ENCODE peak calls at places on chromosomes 6 and 20, in six cellular contexts. One of them, this sample, is unnamed.

GRCh38 chr20:49821850-49822249 is 9.2 kb downstream of the SLC9A8 start:
- DNase-seq in IMR-90: peak
- DNase-seq in tibial artery: no peak
- DNase-seq in tibial nerve: no peak
- DNase-seq in astrocyte of the spinal cord: peak
- DNase-seq in neural progenitor cell: no peak
- DNase-seq in this sample: peak

GRCh38 chr20:63347081-63347741 is 13.9 kb downstream of the CHRNA4 start:
- DNase-seq in IMR-90: no peak
- DNase-seq in tibial artery: no peak
- DNase-seq in tibial nerve: no peak
- DNase-seq in astrocyte of the spinal cord: no peak
- DNase-seq in neural progenitor cell: no peak
- DNase-seq in this sample: no peak

GRCh38 chr6:31419842-31420241 is 16.4 kb downstream of the MICA start:
- DNase-seq in IMR-90: no peak
- DNase-seq in tibial artery: no peak
- DNase-seq in tibial nerve: no peak
- DNase-seq in astrocyte of the spinal cord: no peak
- DNase-seq in neural progenitor cell: no peak
- DNase-seq in this sample: peak

GRCh38 chr6:150418825-150419594 is 50.2 kb downstream of the IYD start:
- DNase-seq in IMR-90: peak
- DNase-seq in tibial artery: peak
- DNase-seq in tibial nerve: peak
- DNase-seq in astrocyte of the spinal cord: peak
- DNase-seq in neural progenitor cell: peak
- DNase-seq in this sample: peak

GRCh38 chr20:846894-847278 is 13.4 kb downstream of the FAM110A start:
- DNase-seq in IMR-90: no peak
- DNase-seq in tibial artery: no peak
- DNase-seq in tibial nerve: no peak
- DNase-seq in astrocyte of the spinal cord: no peak
- DNase-seq in neural progenitor cell: no peak
- DNase-seq in this sample: no peak

GRCh38 chr6:14224359-14225103 is 107.0 kb downstream of the CD83 start:
- DNase-seq in IMR-90: no peak
- DNase-seq in tibial artery: no peak
- DNase-seq in tibial nerve: no peak
- DNase-seq in astrocyte of the spinal cord: no peak
- DNase-seq in neural progenitor cell: no peak
- DNase-seq in this sample: no peak

GRCh38 chr20:37314099-37314498 is 24.6 kb downstream of the MANBAL start:
- DNase-seq in IMR-90: no peak
- DNase-seq in tibial artery: no peak
- DNase-seq in tibial nerve: no peak
- DNase-seq in astrocyte of the spinal cord: no peak
- DNase-seq in neural progenitor cell: no peak
- DNase-seq in this sample: no peak

GRCh38 chr6:101845172-101845571 is 451.7 kb downstream of the GRIK2 start:
- DNase-seq in IMR-90: no peak
- DNase-seq in tibial artery: no peak
- DNase-seq in tibial nerve: no peak
- DNase-seq in astrocyte of the spinal cord: no peak
- DNase-seq in neural progenitor cell: no peak
- DNase-seq in this sample: no peak

GRCh38 chr6:45212976-45213375 is 115.2 kb upstream of the RUNX2 start:
- DNase-seq in IMR-90: no peak
- DNase-seq in tibial artery: no peak
- DNase-seq in tibial nerve: no peak
- DNase-seq in astrocyte of the spinal cord: no peak
- DNase-seq in neural progenitor cell: peak
- DNase-seq in this sample: no peak

GRCh38 chr20:61934716-61935530 is 130.8 kb downstream of the TAF4 start:
- DNase-seq in IMR-90: peak
- DNase-seq in tibial artery: peak
- DNase-seq in tibial nerve: no peak
- DNase-seq in astrocyte of the spinal cord: no peak
- DNase-seq in neural progenitor cell: no peak
- DNase-seq in this sample: peak

GRCh38 chr20:36528875-36529425 is 12.4 kb upstream of the MYL9 start:
- DNase-seq in IMR-90: no peak
- DNase-seq in tibial artery: peak
- DNase-seq in tibial nerve: no peak
- DNase-seq in astrocyte of the spinal cord: no peak
- DNase-seq in neural progenitor cell: no peak
- DNase-seq in this sample: no peak

GRCh38 chr20:38170914-38171300 is 5.8 kb upstream of the TGM2 start:
- DNase-seq in IMR-90: no peak
- DNase-seq in tibial artery: peak
- DNase-seq in tibial nerve: no peak
- DNase-seq in astrocyte of the spinal cord: peak
- DNase-seq in neural progenitor cell: no peak
- DNase-seq in this sample: no peak

GRCh38 chr20:8144282-8145245 is 12.5 kb downstream of the PLCB1 start:
- DNase-seq in IMR-90: peak
- DNase-seq in tibial artery: no peak
- DNase-seq in tibial nerve: no peak
- DNase-seq in astrocyte of the spinal cord: peak
- DNase-seq in neural progenitor cell: no peak
- DNase-seq in this sample: peak

DNA sequence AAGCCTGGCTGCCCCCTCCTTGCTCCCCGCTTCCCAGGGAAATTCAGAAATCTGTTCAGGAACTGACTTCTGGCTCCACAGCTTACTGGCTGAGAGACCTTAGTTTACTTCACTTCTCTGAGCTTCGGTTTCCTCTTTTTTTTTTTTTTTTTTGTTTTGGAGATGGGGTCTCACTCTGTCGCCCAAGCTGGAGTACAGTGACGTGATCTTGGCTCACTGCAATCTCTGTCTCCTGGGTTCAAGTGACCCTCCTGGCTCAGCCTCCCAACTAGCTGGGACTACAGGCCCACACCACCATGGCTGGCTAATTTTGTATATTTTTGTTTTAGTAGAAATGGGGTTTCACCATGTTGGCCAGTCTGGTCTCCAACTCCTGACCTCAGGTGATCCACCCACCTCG is 14.9 kb downstream of the PTK7 start:
- DNase-seq in IMR-90: no peak
- DNase-seq in tibial artery: no peak
- DNase-seq in tibial nerve: no peak
- DNase-seq in astrocyte of the spinal cord: no peak
- DNase-seq in neural progenitor cell: no peak
- DNase-seq in this sample: no peak
- H3K4me3 ChIP-seq in IMR-90: no peak
- H3K4me3 ChIP-seq in tibial artery: no peak
- H3K4me3 ChIP-seq in tibial nerve: no peak
- H3K4me3 ChIP-seq in astrocyte of the spinal cord: no peak
- H3K4me3 ChIP-seq in neural progenitor cell: peak
- H3K4me3 ChIP-seq in this sample: no peak

GRCh38 chr6:25942561-25943147 is 12.2 kb upstream of the SLC17A2 start:
- DNase-seq in IMR-90: peak
- DNase-seq in tibial artery: no peak
- DNase-seq in tibial nerve: no peak
- DNase-seq in astrocyte of the spinal cord: peak
- DNase-seq in neural progenitor cell: peak
- DNase-seq in this sample: peak
- TF ChIP-seq CTCF in IMR-90: peak
- TF ChIP-seq CTCF in tibial artery: peak
- TF ChIP-seq CTCF in tibial nerve: no peak
- TF ChIP-seq CTCF in astrocyte of the spinal cord: peak
- TF ChIP-seq CTCF in neural progenitor cell: peak
- TF ChIP-seq CTCF in this sample: peak

GRCh38 chr6:34572021-34572420 is 15.9 kb upstream of the SPDEF start:
- DNase-seq in IMR-90: no peak
- DNase-seq in tibial artery: no peak
- DNase-seq in tibial nerve: no peak
- DNase-seq in astrocyte of the spinal cord: no peak
- DNase-seq in neural progenitor cell: no peak
- DNase-seq in this sample: no peak
- H3K4me3 ChIP-seq in IMR-90: no peak
- H3K4me3 ChIP-seq in tibial artery: no peak
- H3K4me3 ChIP-seq in tibial nerve: no peak
- H3K4me3 ChIP-seq in astrocyte of the spinal cord: no peak
- H3K4me3 ChIP-seq in neural progenitor cell: no peak
- H3K4me3 ChIP-seq in this sample: no peak

DNA sequence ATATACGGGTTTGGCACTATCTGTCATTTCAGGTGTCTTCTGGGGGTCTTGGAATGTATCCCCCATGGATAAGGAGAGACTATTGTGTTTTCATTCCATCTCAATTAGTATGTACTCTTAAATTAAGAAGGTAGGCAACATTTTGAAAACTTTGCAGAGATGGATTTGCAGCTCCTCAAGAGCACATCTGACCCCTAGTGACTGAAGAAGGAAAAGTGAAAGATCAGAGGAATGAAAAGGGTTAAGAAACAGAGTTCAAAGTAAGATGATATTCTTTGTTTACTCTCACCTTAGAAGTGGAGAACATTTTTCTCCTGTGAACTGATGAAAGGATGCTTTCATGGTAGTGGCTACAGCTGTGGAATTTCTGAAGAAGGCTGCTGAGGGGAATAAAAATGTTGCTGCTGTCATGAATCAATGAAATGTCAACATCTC is 41.5 kb downstream of the SH3BGRL2 start:
- DNase-seq in IMR-90: peak
- DNase-seq in tibial artery: no peak
- DNase-seq in tibial nerve: no peak
- DNase-seq in astrocyte of the spinal cord: peak
- DNase-seq in neural progenitor cell: peak
- DNase-seq in this sample: peak
- TF ChIP-seq CTCF in IMR-90: peak
- TF ChIP-seq CTCF in tibial artery: peak
- TF ChIP-seq CTCF in tibial nerve: no peak
- TF ChIP-seq CTCF in astrocyte of the spinal cord: peak
- TF ChIP-seq CTCF in neural progenitor cell: peak
- TF ChIP-seq CTCF in this sample: peak

GRCh38 chr6:89148016-89148750 is 2.3 kb downstream of the PM20D2 start:
- DNase-seq in IMR-90: peak
- DNase-seq in tibial artery: no peak
- DNase-seq in tibial nerve: no peak
- DNase-seq in astrocyte of the spinal cord: no peak
- DNase-seq in neural progenitor cell: no peak
- DNase-seq in this sample: no peak
- H3K4me3 ChIP-seq in IMR-90: no peak
- H3K4me3 ChIP-seq in tibial artery: no peak
- H3K4me3 ChIP-seq in tibial nerve: no peak
- H3K4me3 ChIP-seq in astrocyte of the spinal cord: no peak
- H3K4me3 ChIP-seq in neural progenitor cell: no peak
- H3K4me3 ChIP-seq in this sample: no peak

GRCh38 chr6:72642435-72642834 is 20.6 kb downstream of the KCNQ5 start:
- DNase-seq in IMR-90: no peak
- DNase-seq in tibial artery: no peak
- DNase-seq in tibial nerve: no peak
- DNase-seq in astrocyte of the spinal cord: no peak
- DNase-seq in neural progenitor cell: no peak
- DNase-seq in this sample: no peak

GRCh38 chr6:72646604-72647485 is 25.0 kb downstream of the KCNQ5 start:
- DNase-seq in IMR-90: peak
- DNase-seq in tibial artery: no peak
- DNase-seq in tibial nerve: no peak
- DNase-seq in astrocyte of the spinal cord: no peak
- DNase-seq in neural progenitor cell: no peak
- DNase-seq in this sample: no peak

GRCh38 chr6:72639920-72640621 is 18.2 kb downstream of the KCNQ5 start:
- DNase-seq in IMR-90: no peak
- DNase-seq in tibial artery: no peak
- DNase-seq in tibial nerve: no peak
- DNase-seq in astrocyte of the spinal cord: no peak
- DNase-seq in neural progenitor cell: no peak
- DNase-seq in this sample: no peak

GRCh38 chr6:72640622-72640930 is 18.7 kb downstream of the KCNQ5 start:
- DNase-seq in IMR-90: no peak
- DNase-seq in tibial artery: no peak
- DNase-seq in tibial nerve: no peak
- DNase-seq in astrocyte of the spinal cord: no peak
- DNase-seq in neural progenitor cell: no peak
- DNase-seq in this sample: no peak

GRCh38 chr6:72643214-72643613 is 21.4 kb downstream of the KCNQ5 start:
- DNase-seq in IMR-90: no peak
- DNase-seq in tibial artery: no peak
- DNase-seq in tibial nerve: no peak
- DNase-seq in astrocyte of the spinal cord: peak
- DNase-seq in neural progenitor cell: no peak
- DNase-seq in this sample: no peak
- TF ChIP-seq CTCF in IMR-90: no peak
- TF ChIP-seq CTCF in tibial artery: no peak
- TF ChIP-seq CTCF in tibial nerve: no peak
- TF ChIP-seq CTCF in astrocyte of the spinal cord: peak
- TF ChIP-seq CTCF in neural progenitor cell: no peak
- TF ChIP-seq CTCF in this sample: peak

GRCh38 chr6:93675856-93676255 is 256.5 kb upstream of the EPHA7 start:
- DNase-seq in IMR-90: no peak
- DNase-seq in tibial artery: no peak
- DNase-seq in tibial nerve: no peak
- DNase-seq in astrocyte of the spinal cord: peak
- DNase-seq in neural progenitor cell: no peak
- DNase-seq in this sample: no peak

GRCh38 chr6:93679836-93680235 is 260.5 kb upstream of the EPHA7 start:
- DNase-seq in IMR-90: no peak
- DNase-seq in tibial artery: no peak
- DNase-seq in tibial nerve: no peak
- DNase-seq in astrocyte of the spinal cord: peak
- DNase-seq in neural progenitor cell: no peak
- DNase-seq in this sample: peak

GRCh38 chr6:93677297-93677965 is 258.1 kb upstream of the EPHA7 start:
- DNase-seq in IMR-90: no peak
- DNase-seq in tibial artery: no peak
- DNase-seq in tibial nerve: no peak
- DNase-seq in astrocyte of the spinal cord: peak
- DNase-seq in neural progenitor cell: no peak
- DNase-seq in this sample: peak

GRCh38 chr6:93676506-93676905 is 257.1 kb upstream of the EPHA7 start:
- DNase-seq in IMR-90: no peak
- DNase-seq in tibial artery: no peak
- DNase-seq in tibial nerve: no peak
- DNase-seq in astrocyte of the spinal cord: no peak
- DNase-seq in neural progenitor cell: no peak
- DNase-seq in this sample: no peak

GRCh38 chr6:93678841-93679454 is 259.6 kb upstream of the EPHA7 start:
- DNase-seq in IMR-90: no peak
- DNase-seq in tibial artery: no peak
- DNase-seq in tibial nerve: no peak
- DNase-seq in astrocyte of the spinal cord: peak
- DNase-seq in neural progenitor cell: no peak
- DNase-seq in this sample: peak
- H3K4me3 ChIP-seq in IMR-90: no peak
- H3K4me3 ChIP-seq in tibial artery: no peak
- H3K4me3 ChIP-seq in tibial nerve: no peak
- H3K4me3 ChIP-seq in astrocyte of the spinal cord: no peak
- H3K4me3 ChIP-seq in neural progenitor cell: no peak
- H3K4me3 ChIP-seq in this sample: peak

DNA sequence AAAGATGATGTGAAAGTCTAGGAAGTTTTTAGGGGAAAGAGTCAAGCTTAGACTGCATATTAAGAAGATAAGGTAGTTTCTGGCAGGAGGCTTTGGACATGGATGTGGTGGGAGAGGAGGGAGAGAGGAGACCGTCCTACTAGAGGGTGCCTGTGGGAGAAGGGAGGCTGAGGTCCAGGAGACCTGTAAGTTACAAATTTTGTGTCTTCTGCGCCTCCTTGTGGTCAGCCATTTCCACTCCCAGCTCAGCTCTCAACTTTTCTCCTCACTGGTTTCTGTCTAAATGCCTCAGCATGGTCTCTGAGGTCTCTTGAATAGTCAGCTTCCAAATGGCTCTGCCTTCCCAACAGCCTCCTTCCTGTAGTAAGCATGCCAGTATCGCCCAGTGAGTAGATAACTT is 193.4 kb downstream of the UNC5CL start:
- DNase-seq in IMR-90: peak
- DNase-seq in tibial artery: no peak
- DNase-seq in tibial nerve: peak
- DNase-seq in astrocyte of the spinal cord: peak
- DNase-seq in neural progenitor cell: peak
- DNase-seq in this sample: peak
- TF ChIP-seq CTCF in IMR-90: peak
- TF ChIP-seq CTCF in tibial artery: peak
- TF ChIP-seq CTCF in tibial nerve: peak
- TF ChIP-seq CTCF in astrocyte of the spinal cord: peak
- TF ChIP-seq CTCF in neural progenitor cell: peak
- TF ChIP-seq CTCF in this sample: peak